ENCODE peak calls at places on chromosome 7, in nine cellular contexts. P is endothelial cell of umbilical vein; J is fibroblast of lung; U is ovary; Z is CD4-positive, CD25-positive, alpha-beta regulatory T cell; A is K562; S is AG09309; L is heart left ventricle; H is mammary epithelial cell. K is an unnamed sample.

GRCh38 chr7:158824028-158824427 is 5.3 kb downstream of the ESYT2 start:
- DNase-seq in P (no peak), J (peak), U (no peak), Z (peak), A (no peak), S (no peak), L (no peak), H (no peak), K (no peak)

GRCh38 chr7:47292832-47293309 is 289.0 kb downstream of the TNS3 start:
- DNase-seq in P (no peak), J (peak), U (no peak), Z (no peak), A (no peak), S (no peak), L (no peak), H (no peak), K (peak)

GRCh38 chr7:148264933-148265557 is 325.5 kb upstream of the C7orf33 start:
- DNase-seq in P (no peak), J (peak), U (no peak), Z (peak), A (no peak), S (no peak), L (no peak), H (peak), K (peak)

GRCh38 chr7:111090834-111091233 is at the start of gene LRRN3:
- DNase-seq in P (no peak), J (peak), U (no peak), Z (peak), A (no peak), S (no peak), L (peak), H (no peak), K (no peak)

GRCh38 chr7:98210513-98211220 is 572 bp upstream of the BHLHA15 start:
- DNase-seq in P (no peak), J (no peak), U (peak), Z (no peak), A (no peak), S (no peak), L (no peak), H (no peak), K (no peak)

GRCh38 chr7:44977304-44977858 is 1.4 kb downstream of the MYO1G start:
- DNase-seq in P (no peak), J (no peak), U (no peak), Z (peak), A (peak), S (no peak), L (no peak), H (no peak), K (peak)

GRCh38 chr7:37067961-37068536 is 343.8 kb upstream of the AOAH start:
- DNase-seq in P (no peak), J (no peak), U (no peak), Z (no peak), A (no peak), S (no peak), L (no peak), H (no peak), K (no peak)

GRCh38 chr7:108046952-108047506 is 44.1 kb upstream of the LAMB1 start:
- DNase-seq in P (no peak), J (no peak), U (no peak), Z (no peak), A (no peak), S (no peak), L (no peak), H (peak), K (peak)

GRCh38 chr7:113285411-113285810 is 167.1 kb upstream of the SMIM30 start:
- DNase-seq in P (no peak), J (peak), U (no peak), Z (no peak), A (no peak), S (no peak), L (no peak), H (peak), K (peak)

GRCh38 chr7:106071999-106072714 is 40.0 kb downstream of the SYPL1 start:
- DNase-seq in P (peak), J (peak), U (no peak), Z (no peak), A (peak), S (no peak), L (peak), H (no peak), K (peak)

GRCh38 chr7:138670594-138670993 is 30.6 kb downstream of the SVOPL start:
- DNase-seq in P (no peak), J (no peak), U (no peak), Z (no peak), A (no peak), S (no peak), L (no peak), H (no peak), K (no peak)

GRCh38 chr7:139853576-139854511 is 24.8 kb downstream of the TBXAS1 start:
- DNase-seq in P (no peak), J (peak), U (no peak), Z (no peak), A (no peak), S (peak), L (no peak), H (peak), K (peak)

GRCh38 chr7:94323872-94324271 is 70.8 kb upstream of the COL1A2 start:
- DNase-seq in P (no peak), J (no peak), U (no peak), Z (no peak), A (no peak), S (no peak), L (no peak), H (no peak), K (no peak)

GRCh38 chr7:47759056-47759706 is 177.3 kb upstream of the TNS3 start:
- DNase-seq in P (no peak), J (no peak), U (no peak), Z (no peak), A (no peak), S (no peak), L (no peak), H (peak), K (no peak)

GRCh38 chr7:151231080-151231479 is 1.2 kb upstream of the CHPF2 start:
- DNase-seq in P (no peak), J (no peak), U (no peak), Z (no peak), A (no peak), S (no peak), L (no peak), H (no peak), K (no peak)

GRCh38 chr7:151233111-151233701 is 923 bp downstream of the CHPF2 start:
- DNase-seq in P (peak), J (peak), U (peak), Z (peak), A (peak), S (no peak), L (no peak), H (peak), K (peak)

GRCh38 chr7:151231964-151232271 is 365 bp upstream of the CHPF2 start:
- DNase-seq in P (no peak), J (no peak), U (no peak), Z (no peak), A (no peak), S (no peak), L (no peak), H (no peak), K (no peak)

GRCh38 chr7:151233804-151234203 is 1.5 kb downstream of the CHPF2 start:
- DNase-seq in P (no peak), J (no peak), U (no peak), Z (no peak), A (no peak), S (no peak), L (no peak), H (no peak), K (no peak)

DNA sequence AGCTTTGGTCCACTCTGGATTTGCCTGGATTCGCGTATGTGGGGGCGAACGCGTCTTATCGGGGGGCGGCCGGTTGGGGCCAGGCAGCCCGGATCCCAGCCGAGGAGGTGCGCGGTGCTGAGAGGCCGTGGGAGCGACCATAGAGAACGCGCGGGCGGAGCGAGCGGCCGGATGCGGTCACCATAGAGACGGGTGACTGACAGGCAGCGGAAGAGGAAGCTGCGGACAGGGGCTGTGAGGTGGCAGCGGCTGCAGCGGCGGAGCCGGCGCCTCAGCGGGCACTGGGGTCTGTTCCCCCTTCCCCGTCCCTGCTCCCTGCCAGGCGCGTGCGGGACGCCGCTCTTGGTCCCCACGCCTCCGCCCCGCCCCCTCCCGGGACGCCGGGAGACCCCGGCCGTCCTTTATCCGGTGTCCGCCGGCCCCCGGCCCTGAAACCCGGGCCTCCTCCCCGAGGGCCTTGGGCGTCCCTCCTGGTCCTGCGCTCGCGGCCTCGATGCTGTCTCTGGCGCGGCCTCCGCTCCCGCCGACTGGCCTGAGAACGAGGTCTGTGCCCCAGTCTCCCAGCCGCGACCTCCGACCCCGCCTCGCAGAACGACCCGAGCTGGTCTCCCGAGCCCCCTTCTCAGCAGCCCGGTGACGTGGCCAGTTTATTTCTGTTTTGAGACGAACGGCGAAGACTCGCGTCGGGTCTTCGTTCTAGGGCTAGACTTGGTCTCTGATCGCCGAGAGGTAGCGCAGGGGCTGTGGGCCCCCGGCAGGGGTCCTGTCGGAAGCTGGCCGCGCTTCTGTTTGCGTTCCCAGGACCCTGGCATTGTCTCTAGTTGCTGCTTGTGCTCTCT is at the start of gene CHPF2:
- DNase-seq in P (peak), J (peak), U (peak), Z (peak), A (peak), S (no peak), L (peak), H (peak), K (peak)
- H3K4me3 ChIP-seq in P (peak), J (peak), U (peak), Z (peak), A (peak), S (peak), L (peak), H (peak), K (peak)

GRCh38 chr7:4745971-4746919 is 29.2 kb upstream of the AP5Z1 start:
- DNase-seq in P (peak), J (peak), U (no peak), Z (peak), A (no peak), S (peak), L (no peak), H (peak), K (peak)
- H3K4me3 ChIP-seq in P (peak), J (peak), U (peak), Z (peak), A (no peak), S (peak), L (peak), H (peak), K (peak)

DNA sequence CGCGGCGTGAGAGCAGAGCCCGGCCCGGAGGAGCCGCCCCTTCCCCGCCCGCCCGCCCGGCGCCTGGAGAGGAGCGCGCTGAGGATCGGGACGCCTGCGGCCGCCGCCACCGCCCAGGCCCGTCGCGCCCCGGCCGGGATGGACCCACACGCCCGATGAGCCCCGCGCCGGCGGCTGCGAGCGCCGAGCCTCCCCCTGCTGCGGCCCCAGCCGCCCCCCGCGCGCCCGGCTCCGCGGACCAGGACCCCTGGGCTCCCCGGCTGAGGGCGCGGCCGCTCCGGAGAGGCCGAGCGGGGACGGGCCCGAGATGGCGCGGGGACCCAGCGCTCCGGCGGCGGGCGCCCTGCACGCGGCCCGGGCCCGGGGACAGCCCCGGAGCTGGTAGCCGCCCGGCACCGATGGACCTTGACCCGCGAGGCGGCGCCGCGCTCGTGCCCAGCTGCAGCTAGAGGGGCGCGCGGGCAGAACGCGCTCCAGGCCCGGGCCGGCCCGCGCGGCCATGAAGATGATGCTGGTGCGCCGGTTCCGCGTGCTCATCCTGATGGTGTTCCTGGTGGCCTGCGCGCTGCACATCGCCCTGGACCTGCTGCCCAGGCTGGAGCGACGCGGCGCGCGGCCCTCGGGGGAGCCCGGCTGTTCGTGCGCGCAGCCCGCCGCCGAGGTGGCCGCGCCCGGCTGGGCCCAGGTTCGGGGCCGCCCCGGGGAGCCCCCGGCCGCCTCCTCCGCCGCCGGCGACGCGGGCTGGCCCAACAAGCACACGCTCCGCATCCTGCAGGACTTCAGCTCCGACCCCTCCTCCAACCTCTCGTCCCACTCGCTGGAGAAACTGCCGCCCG is 548 bp downstream of the FAM20C start:
- DNase-seq in P (no peak), J (no peak), U (peak), Z (no peak), A (no peak), S (no peak), L (no peak), H (no peak), K (peak)
- H3K4me3 ChIP-seq in P (peak), J (peak), U (peak), Z (no peak), A (no peak), S (peak), L (peak), H (peak), K (peak)

DNA sequence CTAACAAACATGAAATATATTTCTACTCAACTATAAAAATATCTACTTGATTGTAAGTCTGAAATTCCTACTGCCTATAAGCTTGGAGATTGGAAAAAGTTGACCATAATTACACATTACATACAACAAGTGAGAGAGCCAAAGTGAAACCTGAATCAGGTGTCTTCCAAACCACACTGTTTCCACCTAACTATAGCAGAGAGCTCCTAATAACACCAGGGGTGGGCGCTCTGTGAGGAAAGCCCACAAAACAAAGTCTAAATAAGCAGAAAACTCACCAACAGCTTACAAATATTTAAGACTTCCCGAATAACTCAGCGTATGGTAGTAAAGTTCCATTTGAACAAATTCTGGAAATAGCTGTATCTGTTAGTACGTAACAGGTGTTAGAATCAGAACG is 119.9 kb downstream of the GPR37 start:
- DNase-seq in P (no peak), J (no peak), U (no peak), Z (no peak), A (no peak), S (no peak), L (no peak), H (no peak), K (no peak)
- H3K4me3 ChIP-seq in P (no peak), J (no peak), U (no peak), Z (no peak), A (no peak), S (no peak), L (no peak), H (no peak), K (no peak)

DNA sequence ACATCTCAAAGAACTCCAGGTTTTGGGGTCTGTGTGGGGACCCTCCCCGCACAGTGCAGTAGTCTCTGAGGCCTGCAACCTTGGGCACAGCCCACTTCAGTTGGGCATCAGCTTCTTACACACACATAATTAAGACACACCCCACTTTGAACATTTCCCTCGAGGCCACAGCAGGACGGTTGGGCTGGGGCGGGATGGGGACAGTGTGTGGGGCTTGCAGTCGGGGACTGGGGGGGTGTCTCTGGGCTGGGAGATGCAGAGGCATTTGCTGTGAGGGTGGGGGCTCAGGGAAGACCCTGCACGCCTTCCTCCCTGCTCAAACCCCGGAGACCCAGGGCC is 1.2 kb downstream of the LFNG start:
- DNase-seq in P (no peak), J (no peak), U (no peak), Z (peak), A (no peak), S (no peak), L (no peak), H (no peak), K (peak)
- H3K4me3 ChIP-seq in P (peak), J (peak), U (peak), Z (peak), A (no peak), S (peak), L (peak), H (peak), K (peak)

DNA sequence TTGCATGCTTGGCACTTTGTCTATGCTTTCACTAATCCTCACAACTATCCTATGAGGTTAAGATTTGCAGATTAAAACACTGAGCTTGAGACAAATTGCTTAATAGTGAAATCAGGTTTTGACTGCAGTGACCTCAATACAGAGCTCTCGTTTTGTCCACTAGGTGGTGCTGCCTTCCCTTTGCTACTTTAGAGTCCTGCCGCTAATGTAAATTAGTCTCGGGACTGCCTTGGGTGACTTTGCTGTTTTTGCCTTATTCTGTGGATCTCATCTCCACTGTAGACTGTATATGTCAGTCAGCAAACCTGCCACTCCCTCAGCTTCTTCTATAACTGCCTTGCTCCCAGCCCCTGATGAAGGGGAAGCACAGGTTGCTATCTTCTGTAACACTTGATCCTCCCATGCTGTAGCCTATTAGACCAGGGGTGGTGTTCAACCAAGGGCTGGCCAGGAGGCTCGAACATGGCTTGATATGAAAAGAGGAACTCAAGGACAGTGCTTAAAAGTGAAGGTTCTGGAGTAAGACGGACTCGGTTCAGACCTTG is 26.0 kb downstream of the ASB4 start:
- DNase-seq in P (peak), J (peak), U (peak), Z (peak), A (peak), S (peak), L (peak), H (peak), K (peak)
- H3K4me3 ChIP-seq in P (no peak), J (no peak), U (no peak), Z (no peak), A (no peak), S (no peak), L (no peak), H (no peak), K (no peak)

DNA sequence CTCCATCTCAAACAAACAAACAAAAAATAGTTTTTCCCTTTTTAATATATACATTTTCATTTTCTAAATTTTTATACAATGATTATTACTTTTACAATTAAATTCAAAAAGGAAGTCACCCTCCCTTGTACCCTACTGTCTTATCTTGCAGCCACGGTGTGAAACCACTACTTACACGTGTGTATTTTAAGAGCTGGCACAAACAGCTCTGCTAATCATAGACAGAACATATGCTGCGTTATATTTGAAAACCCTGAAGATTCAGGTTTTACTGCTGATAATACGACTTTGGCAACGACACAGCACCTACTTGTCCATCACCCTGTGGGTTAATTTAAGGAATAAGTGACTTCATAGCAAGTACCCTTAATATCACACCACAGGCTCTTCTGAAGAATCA is 991 bp downstream of the ANKRD61 start:
- DNase-seq in P (no peak), J (no peak), U (no peak), Z (no peak), A (no peak), S (no peak), L (no peak), H (no peak), K (no peak)
- H3K4me3 ChIP-seq in P (no peak), J (no peak), U (no peak), Z (no peak), A (no peak), S (no peak), L (no peak), H (no peak), K (no peak)

GRCh38 chr7:157018997-157019591 is 8.6 kb upstream of the MNX1 start:
- DNase-seq in P (no peak), J (no peak), U (no peak), Z (no peak), A (no peak), S (no peak), L (no peak), H (no peak), K (peak)
- H3K4me3 ChIP-seq in P (no peak), J (no peak), U (no peak), Z (no peak), A (no peak), S (no peak), L (no peak), H (peak), K (no peak)

GRCh38 chr7:149495785-149496641 is 1.6 kb downstream of the ZNF746 start:
- DNase-seq in P (peak), J (peak), U (peak), Z (no peak), A (no peak), S (peak), L (peak), H (peak), K (peak)
- H3K4me3 ChIP-seq in P (peak), J (peak), U (peak), Z (peak), A (peak), S (peak), L (peak), H (peak), K (peak)

K was measured in epithelial cell of esophagus.